ENCODE peak calls at places on chromosome 6, in four cellular contexts. I, F, S and E are unnamed samples.

GRCh38 chr6:168826078-168826390 is 385.1 kb downstream of the SMOC2 start:
- DNase-seq in I (no peak), F (no peak), S (no peak), E (no peak)

GRCh38 chr6:75604294-75604693 is 2.6 kb downstream of the SENP6 start:
- DNase-seq in I (no peak), F (no peak), S (no peak), E (no peak)

GRCh38 chr6:130848945-130849344 is 21.7 kb downstream of the SMLR1 start:
- DNase-seq in I (no peak), F (peak), S (peak), E (peak)

GRCh38 chr6:42659806-42660205 is 62.6 kb downstream of the PRPH2 start:
- DNase-seq in I (no peak), F (no peak), S (no peak), E (no peak)

GRCh38 chr6:15911753-15912504 is 217.0 kb upstream of the MYLIP start:
- DNase-seq in I (no peak), F (peak), S (no peak), E (no peak)

GRCh38 chr6:33670971-33671370 is 40.5 kb downstream of the UQCC2 start:
- DNase-seq in I (no peak), F (no peak), S (no peak), E (no peak)

GRCh38 chr6:48069280-48069679 is 41.7 kb downstream of the PTCHD4 start:
- DNase-seq in I (no peak), F (no peak), S (no peak), E (no peak)

GRCh38 chr6:137956098-137956488 is 89.0 kb downstream of the TNFAIP3 start:
- DNase-seq in I (no peak), F (no peak), S (no peak), E (no peak)

GRCh38 chr6:8579372-8579771 is 144.0 kb upstream of the SLC35B3 start:
- DNase-seq in I (no peak), F (no peak), S (no peak), E (no peak)

GRCh38 chr6:130671119-130672104 is 155.8 kb upstream of the SMLR1 start:
- DNase-seq in I (peak), F (no peak), S (no peak), E (no peak)

GRCh38 chr6:108921547-108922331 is 73.5 kb downstream of the ARMC2 start:
- DNase-seq in I (no peak), F (peak), S (peak), E (no peak)

GRCh38 chr6:152846825-152847224 is 96.2 kb downstream of the VIP start:
- DNase-seq in I (no peak), F (no peak), S (no peak), E (no peak)

GRCh38 chr6:30100585-30101422 is 12.1 kb downstream of the TRIM31 start:
- DNase-seq in I (peak), F (peak), S (no peak), E (no peak)